ENCODE peak calls at places on chromosome 12, in six cellular contexts. One of them, this sample, is unnamed.

GRCh38 chr12:48235796-48236333 is 32.8 kb upstream of the OR10AD1 start:
- DNase-seq in effector memory CD4-positive, alpha-beta T cell: no peak
- DNase-seq in small intestine: no peak
- DNase-seq in body of pancreas: no peak
- DNase-seq in heart right ventricle: no peak
- DNase-seq in Panc1: no peak
- DNase-seq in this sample: no peak

GRCh38 chr12:56457817-56458216 is 3.4 kb upstream of the MIP start:
- DNase-seq in small intestine: no peak
- DNase-seq in heart right ventricle: no peak
- DNase-seq in Panc1: no peak
- DNase-seq in body of pancreas: peak; percentile 44
- DNase-seq in effector memory CD4-positive, alpha-beta T cell: no peak
- DNase-seq in this sample: no peak

GRCh38 chr12:98725481-98726247 is 80.6 kb downstream of the APAF1 start:
- DNase-seq in body of pancreas: peak; percentile 50
- DNase-seq in Panc1: no peak
- DNase-seq in small intestine: peak; percentile 39
- DNase-seq in effector memory CD4-positive, alpha-beta T cell: no peak
- DNase-seq in heart right ventricle: no peak
- DNase-seq in this sample: no peak

GRCh38 chr12:50344245-50344644 is 52.2 kb downstream of the FAM186A start:
- DNase-seq in body of pancreas: no peak
- DNase-seq in heart right ventricle: no peak
- DNase-seq in small intestine: no peak
- DNase-seq in effector memory CD4-positive, alpha-beta T cell: no peak
- DNase-seq in Panc1: no peak
- DNase-seq in this sample: no peak

GRCh38 chr12:24861751-24862575 is 86.9 kb downstream of the BCAT1 start:
- DNase-seq in small intestine: no peak
- DNase-seq in Panc1: no peak
- DNase-seq in heart right ventricle: no peak
- DNase-seq in effector memory CD4-positive, alpha-beta T cell: no peak
- DNase-seq in body of pancreas: peak; percentile 65
- DNase-seq in this sample: no peak

GRCh38 chr12:6494351-6494743 is 445 bp downstream of the NCAPD2 start:
- DNase-seq in heart right ventricle: no peak
- DNase-seq in body of pancreas: no peak
- DNase-seq in small intestine: peak; percentile 8
- DNase-seq in Panc1: no peak
- DNase-seq in effector memory CD4-positive, alpha-beta T cell: no peak
- DNase-seq in this sample: no peak

GRCh38 chr12:1453801-1454200 is 140.6 kb downstream of the FBXL14 start:
- DNase-seq in heart right ventricle: no peak
- DNase-seq in effector memory CD4-positive, alpha-beta T cell: no peak
- DNase-seq in body of pancreas: no peak
- DNase-seq in Panc1: no peak
- DNase-seq in small intestine: no peak
- DNase-seq in this sample: no peak

GRCh38 chr12:18296909-18297280 is 35.6 kb downstream of the PIK3C2G start:
- DNase-seq in heart right ventricle: no peak
- DNase-seq in small intestine: peak; percentile 21
- DNase-seq in effector memory CD4-positive, alpha-beta T cell: no peak
- DNase-seq in Panc1: no peak
- DNase-seq in body of pancreas: no peak
- DNase-seq in this sample: no peak

GRCh38 chr12:131046813-131047788 is 93.4 kb downstream of the ADGRD1 start:
- DNase-seq in body of pancreas: no peak
- DNase-seq in small intestine: no peak
- DNase-seq in heart right ventricle: peak; percentile 78
- DNase-seq in Panc1: no peak
- DNase-seq in effector memory CD4-positive, alpha-beta T cell: no peak
- DNase-seq in this sample: no peak

GRCh38 chr12:22624573-22624907 is 431 bp upstream of the ETNK1 start:
- DNase-seq in effector memory CD4-positive, alpha-beta T cell: no peak
- DNase-seq in Panc1: no peak
- DNase-seq in small intestine: no peak
- DNase-seq in body of pancreas: no peak
- DNase-seq in heart right ventricle: no peak
- DNase-seq in this sample: peak; percentile 41

GRCh38 chr12:63348544-63348943 is 197.5 kb upstream of the AVPR1A start:
- DNase-seq in heart right ventricle: no peak
- DNase-seq in Panc1: no peak
- DNase-seq in effector memory CD4-positive, alpha-beta T cell: no peak
- DNase-seq in body of pancreas: no peak
- DNase-seq in small intestine: no peak
- DNase-seq in this sample: no peak

GRCh38 chr12:25797949-25798348 is 160.5 kb upstream of the RASSF8 start:
- DNase-seq in effector memory CD4-positive, alpha-beta T cell: no peak
- DNase-seq in heart right ventricle: no peak
- DNase-seq in Panc1: no peak
- DNase-seq in small intestine: no peak
- DNase-seq in body of pancreas: no peak
- DNase-seq in this sample: no peak

GRCh38 chr12:64781374-64782029 is 22.3 kb upstream of the GNS start:
- DNase-seq in effector memory CD4-positive, alpha-beta T cell: no peak
- DNase-seq in small intestine: peak; percentile 50
- DNase-seq in heart right ventricle: no peak
- DNase-seq in body of pancreas: peak; percentile 77
- DNase-seq in Panc1: no peak
- DNase-seq in this sample: no peak

GRCh38 chr12:22231836-22232235 is 102.7 kb downstream of the ST8SIA1 start:
- DNase-seq in body of pancreas: no peak
- DNase-seq in small intestine: no peak
- DNase-seq in effector memory CD4-positive, alpha-beta T cell: no peak
- DNase-seq in Panc1: no peak
- DNase-seq in heart right ventricle: no peak
- DNase-seq in this sample: no peak

GRCh38 chr12:130161261-130162231 is 718 bp upstream of the FZD10 start:
- DNase-seq in heart right ventricle: peak; percentile 50
- DNase-seq in effector memory CD4-positive, alpha-beta T cell: no peak
- DNase-seq in small intestine: no peak
- DNase-seq in body of pancreas: peak; percentile 33
- DNase-seq in Panc1: no peak
- DNase-seq in this sample: no peak

GRCh38 chr12:75975692-75976091 is 55.9 kb downstream of the PHLDA1 start:
- DNase-seq in body of pancreas: no peak
- DNase-seq in effector memory CD4-positive, alpha-beta T cell: no peak
- DNase-seq in heart right ventricle: no peak
- DNase-seq in Panc1: no peak
- DNase-seq in small intestine: no peak
- DNase-seq in this sample: no peak

GRCh38 chr12:89307665-89308253 is 44.5 kb downstream of the DUSP6 start:
- DNase-seq in body of pancreas: no peak
- DNase-seq in small intestine: peak; percentile 17
- DNase-seq in Panc1: no peak
- DNase-seq in effector memory CD4-positive, alpha-beta T cell: no peak
- DNase-seq in heart right ventricle: no peak
- DNase-seq in this sample: no peak

GRCh38 chr12:617304-617915 is 45.8 kb downstream of the NINJ2 start:
- DNase-seq in small intestine: no peak
- DNase-seq in heart right ventricle: peak; percentile 42
- DNase-seq in Panc1: no peak
- DNase-seq in body of pancreas: no peak
- DNase-seq in effector memory CD4-positive, alpha-beta T cell: no peak
- DNase-seq in this sample: no peak

GRCh38 chr12:47808574-47809380 is 10.9 kb downstream of the HDAC7 start:
- DNase-seq in effector memory CD4-positive, alpha-beta T cell: peak; percentile 39
- DNase-seq in small intestine: no peak
- DNase-seq in body of pancreas: no peak
- DNase-seq in heart right ventricle: no peak
- DNase-seq in Panc1: no peak
- DNase-seq in this sample: no peak

GRCh38 chr12:78439666-78440065 is 424.9 kb upstream of the SYT1 start:
- DNase-seq in small intestine: no peak
- DNase-seq in body of pancreas: no peak
- DNase-seq in Panc1: no peak
- DNase-seq in heart right ventricle: no peak
- DNase-seq in effector memory CD4-positive, alpha-beta T cell: no peak
- DNase-seq in this sample: no peak

GRCh38 chr12:90280564-90281058 is 572.0 kb upstream of the ATP2B1 start:
- DNase-seq in effector memory CD4-positive, alpha-beta T cell: no peak
- DNase-seq in small intestine: no peak
- DNase-seq in heart right ventricle: no peak
- DNase-seq in body of pancreas: no peak
- DNase-seq in Panc1: no peak
- DNase-seq in this sample: no peak

GRCh38 chr12:96445743-96446655 is 43.4 kb upstream of the CFAP54 start:
- DNase-seq in Panc1: no peak
- DNase-seq in small intestine: peak; percentile 64
- DNase-seq in heart right ventricle: peak; percentile 69
- DNase-seq in effector memory CD4-positive, alpha-beta T cell: peak; percentile 45
- DNase-seq in body of pancreas: no peak
- DNase-seq in this sample: peak; percentile 57

GRCh38 chr12:62221107-62221506 is 39.1 kb upstream of the USP15 start:
- DNase-seq in heart right ventricle: no peak
- DNase-seq in small intestine: no peak
- DNase-seq in effector memory CD4-positive, alpha-beta T cell: no peak
- DNase-seq in body of pancreas: no peak
- DNase-seq in Panc1: no peak
- DNase-seq in this sample: no peak

GRCh38 chr12:121537814-121538698 is 42.8 kb downstream of the KDM2B start:
- DNase-seq in small intestine: no peak
- DNase-seq in body of pancreas: peak; percentile 35
- DNase-seq in Panc1: no peak
- DNase-seq in effector memory CD4-positive, alpha-beta T cell: peak; percentile 37
- DNase-seq in heart right ventricle: no peak
- DNase-seq in this sample: peak; percentile 40

GRCh38 chr12:56759270-56759908 is 3.7 kb upstream of the HSD17B6 start:
- DNase-seq in body of pancreas: no peak
- DNase-seq in small intestine: peak; percentile 16
- DNase-seq in Panc1: no peak
- DNase-seq in heart right ventricle: no peak
- DNase-seq in effector memory CD4-positive, alpha-beta T cell: no peak
- DNase-seq in this sample: no peak

GRCh38 chr12:93714382-93714781 is 37.2 kb downstream of the CRADD start:
- DNase-seq in Panc1: peak; percentile 22
- DNase-seq in heart right ventricle: peak; percentile 17
- DNase-seq in effector memory CD4-positive, alpha-beta T cell: no peak
- DNase-seq in body of pancreas: no peak
- DNase-seq in small intestine: no peak
- DNase-seq in this sample: no peak

GRCh38 chr12:104615048-104615561 is 158.4 kb downstream of the CHST11 start:
- DNase-seq in small intestine: no peak
- DNase-seq in effector memory CD4-positive, alpha-beta T cell: no peak
- DNase-seq in heart right ventricle: peak; percentile 16
- DNase-seq in Panc1: no peak
- DNase-seq in body of pancreas: peak; percentile 27
- DNase-seq in this sample: no peak

GRCh38 chr12:2250797-2251196 is 198.0 kb downstream of the CACNA1C start:
- DNase-seq in body of pancreas: no peak
- DNase-seq in effector memory CD4-positive, alpha-beta T cell: no peak
- DNase-seq in Panc1: no peak
- DNase-seq in small intestine: no peak
- DNase-seq in heart right ventricle: no peak
- DNase-seq in this sample: no peak

GRCh38 chr12:61934564-61934963 is 325.6 kb upstream of the USP15 start:
- DNase-seq in Panc1: no peak
- DNase-seq in body of pancreas: no peak
- DNase-seq in small intestine: no peak
- DNase-seq in effector memory CD4-positive, alpha-beta T cell: no peak
- DNase-seq in heart right ventricle: no peak
- DNase-seq in this sample: no peak

GRCh38 chr12:89469361-89469760 is 55.2 kb downstream of the GALNT4 start:
- DNase-seq in heart right ventricle: no peak
- DNase-seq in effector memory CD4-positive, alpha-beta T cell: no peak
- DNase-seq in Panc1: no peak
- DNase-seq in small intestine: no peak
- DNase-seq in body of pancreas: no peak
- DNase-seq in this sample: no peak

GRCh38 chr12:114192549-114192948 is 213.4 kb downstream of the TBX5 start:
- DNase-seq in small intestine: no peak
- DNase-seq in body of pancreas: no peak
- DNase-seq in effector memory CD4-positive, alpha-beta T cell: no peak
- DNase-seq in heart right ventricle: no peak
- DNase-seq in Panc1: no peak
- DNase-seq in this sample: no peak
- H3K4me3 ChIP-seq in small intestine: no peak overlapping the region
- H3K4me3 ChIP-seq in body of pancreas: no peak overlapping the region
- H3K4me3 ChIP-seq in effector memory CD4-positive, alpha-beta T cell: no peak overlapping the region
- H3K4me3 ChIP-seq in heart right ventricle: no peak overlapping the region
- H3K4me3 ChIP-seq in Panc1: no peak overlapping the region
- H3K4me3 ChIP-seq in this sample: no peak overlapping the region

DNA sequence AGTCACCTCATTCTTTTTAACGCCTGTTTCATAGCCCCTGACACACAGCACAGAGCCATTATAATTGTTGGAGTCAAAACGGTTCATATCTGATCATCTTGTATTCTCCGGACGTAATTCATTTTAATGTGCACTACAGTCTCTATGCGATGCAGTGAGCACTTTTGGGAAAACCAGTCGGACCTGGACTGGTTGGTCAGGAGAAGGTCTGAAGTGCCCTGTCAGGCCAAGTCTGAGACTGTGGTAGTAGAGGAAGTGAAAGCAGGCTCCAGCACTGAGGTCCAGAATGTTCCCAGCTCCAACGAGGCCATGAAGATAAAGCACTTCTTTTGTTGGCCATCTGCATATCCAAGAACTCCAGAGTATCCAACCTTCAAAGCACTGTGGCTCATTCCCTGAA is 117.1 kb upstream of the NCOR2 start:
- DNase-seq in Panc1: no peak
- DNase-seq in body of pancreas: no peak
- DNase-seq in effector memory CD4-positive, alpha-beta T cell: no peak
- DNase-seq in heart right ventricle: no peak
- DNase-seq in small intestine: no peak
- DNase-seq in this sample: no peak
- H3K4me1 ChIP-seq in Panc1: peaks cover 88% of the 10 kb centered on the region
- H3K4me1 ChIP-seq in body of pancreas: peaks cover 22% of the 10 kb centered on the region
- H3K4me1 ChIP-seq in effector memory CD4-positive, alpha-beta T cell: peaks cover 10% of the 10 kb centered on the region
- H3K4me1 ChIP-seq in heart right ventricle: peaks cover 85% of the 10 kb centered on the region
- H3K4me1 ChIP-seq in small intestine: no peaks in the 10 kb centered on the region
- H3K4me1 ChIP-seq in this sample: peaks cover 22% of the 10 kb centered on the region

GRCh38 chr12:109832534-109833306 is 478 bp downstream of the TRPV4 start:
- DNase-seq in heart right ventricle: no peak
- DNase-seq in body of pancreas: peak; percentile 11
- DNase-seq in small intestine: no peak
- DNase-seq in Panc1: no peak
- DNase-seq in effector memory CD4-positive, alpha-beta T cell: no peak
- DNase-seq in this sample: no peak
- H3K4me3 ChIP-seq in heart right ventricle: peak overlapping the region; percentile 35
- H3K4me3 ChIP-seq in body of pancreas: no peak overlapping the region
- H3K4me3 ChIP-seq in small intestine: no peak overlapping the region
- H3K4me3 ChIP-seq in Panc1: peak overlapping the region; percentile 33
- H3K4me3 ChIP-seq in effector memory CD4-positive, alpha-beta T cell: no peak overlapping the region
- H3K4me3 ChIP-seq in this sample: no peak overlapping the region

DNA sequence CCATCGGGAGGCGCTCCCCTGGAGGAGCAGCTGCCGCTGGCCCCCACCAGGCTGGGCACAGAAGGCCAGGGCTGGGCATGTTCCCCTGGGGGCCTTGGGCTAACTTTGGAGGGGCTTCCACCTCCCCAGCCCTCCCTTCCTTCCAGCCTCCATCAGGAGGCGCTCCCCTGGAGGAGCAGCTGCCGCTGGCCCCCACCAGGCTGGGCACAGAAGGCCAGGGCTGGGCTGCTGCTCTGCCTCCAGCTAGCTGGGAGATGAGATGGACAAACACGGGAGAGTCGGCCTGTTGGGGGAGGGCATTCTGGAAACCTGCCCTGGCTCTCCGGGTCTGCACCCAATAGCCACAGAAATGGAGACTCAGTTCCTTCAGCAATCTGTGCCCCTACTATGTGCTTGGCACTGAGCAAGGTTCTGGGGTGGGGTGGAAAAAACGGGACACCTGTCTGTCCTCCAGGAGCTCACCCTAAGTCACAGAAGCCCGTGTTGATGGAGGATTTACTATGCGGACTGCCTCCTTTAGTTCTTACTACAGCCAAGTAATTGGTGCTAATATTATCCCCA is 39.0 kb upstream of the CORO1C start:
- DNase-seq in effector memory CD4-positive, alpha-beta T cell: no peak
- DNase-seq in body of pancreas: no peak
- DNase-seq in Panc1: no peak
- DNase-seq in small intestine: no peak
- DNase-seq in heart right ventricle: no peak
- DNase-seq in this sample: no peak
- H3K4me1 ChIP-seq in effector memory CD4-positive, alpha-beta T cell: peaks cover 6% of the 10 kb centered on the region
- H3K4me1 ChIP-seq in body of pancreas: peaks cover 11% of the 10 kb centered on the region
- H3K4me1 ChIP-seq in Panc1: peaks cover 6% of the 10 kb centered on the region
- H3K4me1 ChIP-seq in small intestine: no peaks in the 10 kb centered on the region
- H3K4me1 ChIP-seq in heart right ventricle: peaks cover 55% of the 10 kb centered on the region
- H3K4me1 ChIP-seq in this sample: no peaks in the 10 kb centered on the region